ENCODE peak calls at places on chromosomes 7 and 10, in four cellular contexts. S is HEK293T, K is HepG2, D is K562. M is an unnamed sample.

GRCh38 chr10:3729397-3729796 is 55.6 kb downstream of the KLF6 start:
- DNase-seq in S (no peak), D (no peak), K (no peak), M (no peak)

GRCh38 chr7:39187130-39187529 is 209.4 kb downstream of the POU6F2 start:
- DNase-seq in S (no peak), K (no peak), D (no peak), M (no peak)

GRCh38 chr7:69739182-69739581 is 140.9 kb downstream of the AUTS2 start:
- DNase-seq in S (no peak), D (no peak), K (no peak), M (no peak)

GRCh38 chr7:85765698-85766298 is 578.9 kb upstream of the SEMA3D start:
- DNase-seq in D (no peak), K (peak; percentile 6), S (no peak), M (no peak)

GRCh38 chr10:98397089-98397600 is 17.8 kb downstream of the PYROXD2 start:
- DNase-seq in D (no peak), S (no peak), K (no peak), M (no peak)

GRCh38 chr10:62433181-62433692 is 59.1 kb downstream of the ZNF365 start:
- DNase-seq in S (no peak), D (peak; percentile 17), K (no peak), M (no peak)

GRCh38 chr10:103284170-103284569 is 7.2 kb downstream of the INA start:
- DNase-seq in D (no peak), S (no peak), K (no peak), M (no peak)

GRCh38 chr7:139648941-139649425 is 125.5 kb downstream of the CLEC2L start:
- DNase-seq in K (no peak), S (no peak), D (no peak), M (no peak)

GRCh38 chr7:132504851-132505250 is 71.4 kb downstream of the PLXNA4 start:
- DNase-seq in K (no peak), S (no peak), D (no peak), M (no peak)

GRCh38 chr10:70551491-70551890 is 51.0 kb downstream of the PRF1 start:
- DNase-seq in D (no peak), K (no peak), S (no peak), M (no peak)
- TF ChIP-seq ELF4 in D (no peak), K (no peak), S (no peak), M (no peak)

GRCh38 chr7:82838314-82838713 is 324.4 kb downstream of the PCLO start:
- DNase-seq in S (no peak), D (no peak), K (no peak), M (no peak)
- TF ChIP-seq ELF4 in S (no peak), D (no peak), K (no peak), M (no peak)

GRCh38 chr10:63770523-63770922 is 249.3 kb downstream of the REEP3 start:
- DNase-seq in K (no peak), S (no peak), D (no peak), M (no peak)
- TF ChIP-seq ELF4 in K (no peak), S (no peak), D (no peak), M (no peak)

DNA sequence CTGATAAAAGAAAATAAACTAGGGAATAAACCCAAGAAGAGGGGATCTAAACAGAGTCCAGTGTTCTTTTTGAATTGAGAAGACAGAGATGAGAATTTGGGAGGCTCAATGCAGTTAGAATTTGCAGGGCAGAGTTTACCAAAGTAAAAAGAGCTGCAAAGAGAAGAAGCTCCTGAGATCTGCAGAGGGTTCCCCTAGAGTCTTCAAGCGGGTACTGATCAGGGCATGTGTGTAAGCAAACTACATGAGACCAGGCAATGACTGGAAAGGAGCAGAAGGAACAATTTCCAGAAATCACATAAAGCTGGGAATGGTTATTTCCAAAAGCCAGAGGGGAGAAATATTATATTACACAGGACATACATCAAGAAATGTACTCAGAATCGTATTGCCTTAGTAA is 58.1 kb upstream of the TES start:
- DNase-seq in K (no peak), S (no peak), D (no peak), M (no peak)
- TF ChIP-seq ELF4 in K (no peak), S (no peak), D (no peak), M (no peak)

GRCh38 chr7:77839919-77840318 is 41.3 kb downstream of the PHTF2 start:
- DNase-seq in S (no peak), D (no peak), K (no peak), M (no peak)
- TF ChIP-seq ELF4 in S (no peak), D (no peak), K (no peak), M (no peak)

GRCh38 chr7:68321776-68322496 is 1276.3 kb upstream of the AUTS2 start:
- DNase-seq in D (no peak), K (no peak), S (no peak), M (no peak)
- TF ChIP-seq ELF4 in D (no peak), K (no peak), S (no peak), M (no peak)

GRCh38 chr7:149141893-149142292 is 5.4 kb upstream of the ZNF398 start:
- DNase-seq in K (no peak), D (no peak), S (no peak), M (no peak)

GRCh38 chr7:149147730-149148653 is 739 bp downstream of the ZNF398 start:
- DNase-seq in S (peak; percentile 66), K (peak; percentile 10), D (peak; percentile 75), M (peak; percentile 47)

GRCh38 chr7:149140784-149141183 is 6.5 kb upstream of the ZNF398 start:
- DNase-seq in D (no peak), K (no peak), S (no peak), M (no peak)

GRCh38 chr7:149147072-149147729 is at the start of gene ZNF398:
- DNase-seq in K (peak; percentile 45), S (peak; percentile 97), D (peak; percentile 97), M (peak; percentile 65)

GRCh38 chr7:149144996-149145850 is 2.0 kb upstream of the ZNF398 start:
- DNase-seq in S (peak; percentile 4), K (no peak), D (no peak), M (no peak)
- TF ChIP-seq ELF4 in S (no peak), K (no peak), D (no peak), M (no peak)

M was measured in WTC11.